ENCODE peak calls at places on chromosome 20, in eight cellular contexts. E is foreskin fibroblast, S is brain microvascular endothelial cell, T is mesothelial cell of epicardium, Z is neural progenitor cell, L is GM06990, Y is mucosa of descending colon, G is fibroblast of villous mesenchyme. Q is an unnamed sample.

GRCh38 chr20:50111120-50111828 is 1.7 kb downstream of the UBE2V1 start:
- DNase-seq in E (peak), G (peak), L (no peak), Z (no peak), Y (no peak), T (no peak), S (peak), Q (no peak)

GRCh38 chr20:53077373-53078205 is 105.4 kb downstream of the TSHZ2 start:
- DNase-seq in Y (no peak), S (no peak), E (no peak), T (no peak), L (no peak), Z (no peak), G (peak), Q (no peak)

GRCh38 chr20:9977629-9978028 is 57.2 kb upstream of the ANKEF1 start:
- DNase-seq in E (peak), G (peak), T (no peak), Z (no peak), L (no peak), Y (no peak), S (no peak), Q (no peak)

GRCh38 chr20:21182832-21183563 is 57.1 kb downstream of the KIZ start:
- DNase-seq in Z (no peak), Y (no peak), G (peak), L (no peak), E (peak), T (no peak), S (peak), Q (no peak)

GRCh38 chr20:3995067-3995748 is 20.1 kb downstream of the RNF24 start:
- DNase-seq in Z (no peak), G (peak), S (peak), L (no peak), E (no peak), Y (no peak), T (no peak), Q (no peak)

GRCh38 chr20:36676701-36677421 is 30.9 kb upstream of the SLA2 start:
- DNase-seq in S (no peak), Z (peak), G (no peak), Y (no peak), T (peak), L (no peak), E (no peak), Q (no peak)

GRCh38 chr20:9062066-9062465 is 6.8 kb upstream of the PLCB4 start:
- DNase-seq in E (no peak), T (no peak), Z (no peak), S (no peak), Y (no peak), G (no peak), L (no peak), Q (no peak)

GRCh38 chr20:32877507-32877906 is 18.8 kb downstream of the EFCAB8 start:
- DNase-seq in S (no peak), L (no peak), Z (no peak), Y (no peak), G (peak), T (no peak), E (peak), Q (no peak)

GRCh38 chr20:48107560-48107959 is 322.3 kb upstream of the SULF2 start:
- DNase-seq in G (peak), Z (no peak), L (no peak), T (no peak), Y (no peak), E (no peak), S (no peak), Q (no peak)

GRCh38 chr20:22826306-22827230 is 208.5 kb upstream of the SSTR4 start:
- DNase-seq in Z (no peak), S (no peak), T (no peak), G (no peak), E (no peak), L (no peak), Y (no peak), Q (no peak)

GRCh38 chr20:36547186-36548005 is 6.1 kb downstream of the MYL9 start:
- DNase-seq in E (no peak), S (no peak), G (no peak), Z (no peak), L (no peak), T (no peak), Y (no peak), Q (no peak)

GRCh38 chr20:9110365-9110764 is 41.5 kb downstream of the PLCB4 start:
- DNase-seq in S (no peak), Z (no peak), G (peak), Y (no peak), E (no peak), T (no peak), L (no peak), Q (no peak)

DNA sequence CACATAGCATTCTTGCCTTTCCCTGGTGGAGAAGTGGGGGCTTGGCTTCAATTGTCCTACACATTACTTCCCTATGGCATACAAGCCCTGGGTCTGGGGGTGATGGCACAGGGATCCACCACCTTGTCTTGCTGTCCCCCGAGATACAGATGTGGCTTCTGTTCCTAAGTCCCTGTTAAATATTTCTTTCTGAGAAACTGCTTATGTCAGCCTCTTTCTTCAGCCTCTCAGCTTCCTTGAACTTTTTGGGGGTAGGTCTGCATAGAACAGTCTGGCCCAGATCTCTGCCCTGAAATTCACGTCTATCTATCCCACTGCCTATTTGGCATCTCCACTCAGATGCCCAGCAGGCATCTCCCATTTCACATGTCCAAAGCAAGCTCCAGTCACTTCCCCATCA is 177.4 kb downstream of the SCP2D1 start:
- DNase-seq in T (no peak), G (no peak), L (no peak), S (no peak), E (no peak), Z (no peak), Y (no peak), Q (no peak)
- TF ChIP-seq CTCF in T (no peak), G (no peak), L (no peak), S (no peak), E (no peak), Z (no peak), Y (no peak), Q (no peak)

GRCh38 chr20:33914871-33915270 is 78.8 kb upstream of the RALY start:
- DNase-seq in S (peak), L (no peak), Z (no peak), G (no peak), Y (no peak), T (no peak), E (peak), Q (no peak)
- TF ChIP-seq CTCF in S (peak), L (peak), Z (no peak), G (no peak), Y (no peak), T (no peak), E (no peak), Q (no peak)

DNA sequence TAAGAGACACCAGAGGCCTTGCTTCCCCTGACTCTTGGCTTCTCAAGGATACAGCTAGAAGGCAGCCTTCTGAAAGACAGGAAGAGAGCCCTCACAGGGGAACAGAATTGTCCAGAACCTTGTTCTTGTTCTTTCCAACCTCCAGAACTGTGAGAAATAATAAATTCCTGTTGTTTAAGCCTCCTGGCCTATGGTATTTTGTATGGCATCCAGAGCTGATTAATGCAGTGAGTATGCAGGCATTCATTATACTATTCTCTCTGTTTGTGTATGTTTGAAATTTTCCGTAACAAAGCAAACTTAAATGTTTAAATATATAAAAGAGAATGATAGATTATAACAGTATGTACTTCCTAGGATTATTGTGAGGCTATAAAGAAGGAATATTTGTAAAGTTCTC is 903.4 kb upstream of the FLRT3 start:
- DNase-seq in G (no peak), Z (no peak), L (no peak), E (peak), Y (no peak), T (no peak), S (no peak), Q (no peak)
- TF ChIP-seq CTCF in G (no peak), Z (no peak), L (no peak), E (no peak), Y (no peak), T (no peak), S (no peak), Q (no peak)

DNA sequence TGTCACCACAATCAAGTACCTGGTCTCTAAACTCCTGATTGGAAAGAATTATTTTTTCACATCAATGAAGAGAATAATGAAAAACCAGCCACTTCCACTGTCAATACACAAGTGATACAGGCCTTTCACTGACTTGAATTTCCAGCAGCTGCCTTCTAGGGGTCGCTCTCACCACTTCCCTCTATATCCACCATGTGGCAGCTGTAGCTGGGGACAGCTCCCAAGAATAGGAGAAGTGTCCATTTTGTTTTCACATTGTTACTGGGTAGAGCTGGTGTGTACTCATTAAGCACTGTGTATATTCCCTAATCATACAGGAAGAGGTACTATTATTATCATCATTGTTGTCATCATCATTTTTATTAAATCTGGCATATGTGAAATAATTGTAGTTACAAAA is 438.4 kb upstream of the SPTLC3 start:
- DNase-seq in E (no peak), L (no peak), Y (peak), G (peak), Z (peak), S (peak), T (no peak), Q (no peak)
- TF ChIP-seq CTCF in E (no peak), L (no peak), Y (peak), G (peak), Z (peak), S (peak), T (no peak), Q (peak)

GRCh38 chr20:62832212-62832922 is 15.5 kb downstream of the COL9A3 start:
- DNase-seq in T (no peak), E (no peak), Y (peak), G (peak), L (peak), S (no peak), Z (no peak), Q (peak)

GRCh38 chr20:62831361-62831788 is 14.5 kb downstream of the COL9A3 start:
- DNase-seq in G (no peak), E (no peak), L (no peak), T (no peak), Y (peak), S (no peak), Z (no peak), Q (no peak)

GRCh38 chr20:62831854-62832211 is 15.0 kb downstream of the COL9A3 start:
- DNase-seq in Y (no peak), S (no peak), T (no peak), Z (no peak), L (no peak), E (no peak), G (no peak), Q (no peak)

GRCh38 chr20:62830821-62831220 is 14.0 kb downstream of the COL9A3 start:
- DNase-seq in Y (peak), L (no peak), Z (no peak), G (no peak), S (no peak), T (no peak), E (no peak), Q (no peak)

DNA sequence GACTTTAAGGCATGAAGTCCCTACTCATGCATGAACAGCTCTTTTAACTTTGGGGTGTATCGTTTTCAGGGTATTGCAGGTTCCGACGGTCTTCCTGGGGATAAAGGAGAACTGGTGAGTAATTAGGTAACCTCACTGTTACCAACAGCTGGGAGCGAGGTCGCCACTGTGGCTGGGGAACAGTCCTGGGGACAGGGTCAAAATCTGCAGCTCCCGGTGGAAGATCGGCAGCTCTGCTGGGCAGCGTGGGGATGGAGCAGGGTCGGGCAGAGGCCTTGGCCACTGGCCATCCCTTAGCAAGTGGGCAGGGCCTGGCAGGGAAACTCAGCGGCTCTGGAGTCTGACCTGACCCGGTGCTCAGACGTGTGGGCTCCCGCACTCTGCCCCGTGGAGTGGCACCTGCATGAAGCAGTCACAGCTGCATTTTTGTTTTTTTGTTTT is 16.1 kb downstream of the COL9A3 start:
- DNase-seq in Y (peak), S (no peak), T (peak), Z (no peak), L (peak), E (no peak), G (no peak), Q (no peak)
- TF ChIP-seq CTCF in Y (no peak), S (no peak), T (no peak), Z (no peak), L (no peak), E (no peak), G (no peak), Q (no peak)

GRCh38 chr20:18019068-18019467 is 38.6 kb downstream of the OVOL2 start:
- DNase-seq in E (no peak), Y (no peak), S (peak), G (peak), L (no peak), T (no peak), Z (peak), Q (peak)
- TF ChIP-seq CTCF in E (peak), Y (no peak), S (peak), G (peak), L (peak), T (no peak), Z (peak), Q (peak)

GRCh38 chr20:26276811-26277210 is 580.2 kb upstream of the ZNF337 start:
- DNase-seq in L (no peak), Y (no peak), T (no peak), E (peak), G (no peak), S (peak), Z (peak), Q (no peak)

GRCh38 chr20:26277339-26277738 is 580.7 kb upstream of the ZNF337 start:
- DNase-seq in T (no peak), L (no peak), G (no peak), E (no peak), S (no peak), Z (no peak), Y (no peak), Q (no peak)

DNA sequence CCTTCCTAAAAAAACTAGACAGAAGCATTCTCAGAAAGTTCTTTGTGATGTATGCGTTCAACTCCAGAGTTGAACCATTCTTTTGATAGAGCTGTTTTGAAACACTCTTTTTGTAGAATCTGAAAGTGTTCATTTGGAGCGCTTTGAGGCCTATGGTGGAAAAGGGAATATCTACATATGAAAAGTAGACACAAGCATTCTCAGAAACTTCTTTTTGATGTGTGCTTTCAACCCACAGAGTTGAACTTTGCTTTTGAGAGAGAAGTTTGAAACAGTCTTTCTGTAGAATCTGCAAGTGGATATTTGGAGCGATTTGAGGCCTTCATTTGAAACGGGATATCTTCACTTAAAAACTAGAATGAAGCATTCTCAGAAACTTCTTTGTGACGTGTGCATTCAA is 582.6 kb upstream of the ZNF337 start:
- DNase-seq in E (no peak), Y (no peak), G (no peak), T (no peak), S (no peak), Z (no peak), L (no peak), Q (no peak)
- TF ChIP-seq CTCF in E (no peak), Y (no peak), G (no peak), T (no peak), S (no peak), Z (no peak), L (no peak), Q (no peak)

GRCh38 chr20:60137657-60138245 is 179.5 kb downstream of the CDH26 start:
- DNase-seq in L (peak), Y (peak), G (no peak), E (no peak), Z (peak), T (no peak), S (peak), Q (no peak)
- TF ChIP-seq CTCF in L (peak), Y (no peak), G (peak), E (peak), Z (peak), T (peak), S (peak), Q (peak)